ENCODE peak calls at places on chromosomes 12 and 14, in seven cellular contexts. Q, G, S, N, A, I and E are unnamed samples.

GRCh38 chr14:60174352-60175254 is 9.4 kb upstream of the DHRS7 start:
- DNase-seq in I (no peak), Q (no peak), G (no peak), N (no peak), A (no peak), S (no peak), E (no peak)

GRCh38 chr12:23493690-23494101 is 455.8 kb downstream of the SOX5 start:
- DNase-seq in A (no peak), I (no peak), N (peak; percentile 8), S (no peak), Q (no peak), G (no peak), E (no peak)

GRCh38 chr12:127060310-127060847 is 1206.6 kb upstream of the TMEM132C start:
- DNase-seq in G (no peak), S (peak; percentile 80), Q (no peak), I (no peak), N (no peak), A (no peak), E (no peak)

GRCh38 chr12:122830517-122831214 is 4.6 kb upstream of the HIP1R start:
- DNase-seq in N (no peak), I (no peak), A (no peak), S (peak; percentile 87), G (no peak), Q (no peak), E (peak; percentile 51)

GRCh38 chr14:48703728-48704467 is 882.3 kb downstream of the RPS29 start:
- DNase-seq in I (no peak), A (no peak), N (no peak), G (no peak), S (no peak), Q (no peak), E (no peak)

GRCh38 chr12:57520008-57520726 is at the start of gene DDIT3:
- DNase-seq in I (peak; percentile 59), Q (peak; percentile 100), S (peak; percentile 97), N (peak; percentile 99), G (peak; percentile 100), A (peak; percentile 100), E (peak; percentile 100)

GRCh38 chr14:90495357-90496276 is 98.8 kb downstream of the CALM1 start:
- DNase-seq in A (no peak), G (peak; percentile 64), Q (no peak), S (no peak), I (peak; percentile 94), N (peak; percentile 79), E (peak; percentile 76)

GRCh38 chr12:12451063-12451462 is 94.2 kb downstream of the BORCS5 start:
- DNase-seq in N (no peak), G (no peak), S (no peak), I (no peak), A (no peak), Q (no peak), E (no peak)

GRCh38 chr14:93788557-93789365 is 476 bp upstream of the PRIMA1 start:
- DNase-seq in Q (peak; percentile 37), A (peak; percentile 47), S (no peak), G (peak; percentile 58), N (peak; percentile 26), I (peak; percentile 80), E (peak; percentile 31)

GRCh38 chr12:121391619-121392324 is 8.1 kb upstream of the RNF34 start:
- DNase-seq in A (no peak), G (peak; percentile 33), Q (peak; percentile 23), N (peak; percentile 42), I (no peak), S (no peak), E (peak; percentile 77)
- H3K4me3 ChIP-seq in A (peak overlapping the region; percentile 39), G (peak overlapping the region; percentile 2), Q (no peak overlapping the region), N (no peak overlapping the region), I (no peak overlapping the region), S (no peak overlapping the region), E (peak overlapping the region; percentile 78)

DNA sequence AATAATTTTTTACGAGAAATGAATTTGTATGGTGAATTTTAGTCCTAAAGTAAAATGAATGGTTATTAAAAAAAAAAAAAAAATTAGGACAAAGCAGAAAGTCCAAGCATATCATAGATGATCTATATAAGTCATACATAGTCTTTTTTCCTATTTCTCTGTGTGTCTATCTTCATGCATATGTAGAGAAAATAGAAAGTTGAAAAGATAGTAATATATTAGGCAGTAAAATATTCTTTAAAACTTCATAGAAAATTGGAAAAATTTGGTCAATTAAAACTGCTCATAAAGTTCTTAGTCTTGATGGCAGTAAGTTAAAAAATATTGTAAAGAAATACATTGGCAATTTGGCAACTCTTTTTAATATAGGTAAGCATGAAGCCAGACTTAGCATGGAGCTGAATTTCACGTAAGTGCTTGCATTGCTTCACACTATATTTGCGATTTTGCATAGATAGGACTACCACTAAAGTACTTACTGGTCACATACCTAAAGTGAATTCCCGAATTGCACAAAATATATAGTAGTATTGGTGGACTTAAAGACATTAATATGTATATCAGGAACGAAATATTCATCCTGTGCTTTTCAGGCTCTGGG is 303.8 kb downstream of the IPO8 start:
- DNase-seq in S (no peak), Q (no peak), N (no peak), I (no peak), A (no peak), G (no peak), E (no peak)
- H3K9me3 ChIP-seq in S (peaks cover 18% of the 10 kb centered on the region), Q (no peaks in the 10 kb centered on the region), N (peaks cover 20% of the 10 kb centered on the region), I (peaks cover 27% of the 10 kb centered on the region), A (peaks cover 15% of the 10 kb centered on the region), G (peaks cover 9% of the 10 kb centered on the region), E (peaks cover 45% of the 10 kb centered on the region)

GRCh38 chr12:47704719-47705118 is 1.1 kb downstream of the RPAP3 start:
- DNase-seq in S (no peak), N (no peak), A (no peak), Q (no peak), I (no peak), G (no peak), E (no peak)
- H3K4me3 ChIP-seq in S (peak overlapping the region; percentile 67), N (peak overlapping the region; percentile 69), A (peak overlapping the region; percentile 97), Q (peak overlapping the region; percentile 90), I (peak overlapping the region; percentile 81), G (peak overlapping the region; percentile 80), E (peak overlapping the region; percentile 93)

GRCh38 chr14:106586098-106586704 is 1059.8 kb downstream of the TMEM121 start:
- DNase-seq in A (no peak), S (no peak), I (no peak), G (peak; percentile 42), Q (no peak), N (peak; percentile 64), E (no peak)
- H3K9me3 ChIP-seq in A (no peaks in the 10 kb centered on the region), S (peaks cover 8% of the 10 kb centered on the region), I (peaks cover 14% of the 10 kb centered on the region), G (no peaks in the 10 kb centered on the region), Q (no peaks in the 10 kb centered on the region), N (no peaks in the 10 kb centered on the region), E (no peaks in the 10 kb centered on the region)

DNA sequence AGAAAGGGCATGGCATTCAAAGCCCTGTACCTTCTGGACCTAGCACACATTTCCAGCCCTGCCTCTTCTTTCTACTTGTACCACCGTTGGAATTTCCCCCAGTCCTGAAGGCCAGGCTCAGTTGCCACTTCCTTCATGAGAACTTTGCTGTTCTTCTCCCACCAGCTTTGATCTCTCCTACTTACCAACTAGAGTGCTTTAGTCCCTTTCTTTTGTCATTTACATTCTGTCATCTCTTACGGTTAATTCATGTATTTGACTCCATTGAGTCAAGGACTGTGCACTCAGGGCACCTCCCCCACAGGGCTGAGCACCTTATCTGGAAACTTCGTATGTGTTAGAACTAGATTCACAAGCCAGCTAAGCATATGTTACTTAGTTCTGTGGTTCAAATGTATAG is 26.3 kb downstream of the BICDL1 start:
- DNase-seq in I (no peak), A (no peak), Q (no peak), S (no peak), N (no peak), G (no peak), E (no peak)
- H3K4me3 ChIP-seq in I (no peak overlapping the region), A (no peak overlapping the region), Q (no peak overlapping the region), S (no peak overlapping the region), N (no peak overlapping the region), G (no peak overlapping the region), E (no peak overlapping the region)

GRCh38 chr12:130451001-130451930 is 113.6 kb downstream of the PIWIL1 start:
- DNase-seq in I (no peak), S (no peak), Q (no peak), A (no peak), G (no peak), N (no peak), E (no peak)
- H3K9me3 ChIP-seq in I (no peaks in the 10 kb centered on the region), S (no peaks in the 10 kb centered on the region), Q (no peaks in the 10 kb centered on the region), A (no peaks in the 10 kb centered on the region), G (no peaks in the 10 kb centered on the region), N (no peaks in the 10 kb centered on the region), E (no peaks in the 10 kb centered on the region)

DNA sequence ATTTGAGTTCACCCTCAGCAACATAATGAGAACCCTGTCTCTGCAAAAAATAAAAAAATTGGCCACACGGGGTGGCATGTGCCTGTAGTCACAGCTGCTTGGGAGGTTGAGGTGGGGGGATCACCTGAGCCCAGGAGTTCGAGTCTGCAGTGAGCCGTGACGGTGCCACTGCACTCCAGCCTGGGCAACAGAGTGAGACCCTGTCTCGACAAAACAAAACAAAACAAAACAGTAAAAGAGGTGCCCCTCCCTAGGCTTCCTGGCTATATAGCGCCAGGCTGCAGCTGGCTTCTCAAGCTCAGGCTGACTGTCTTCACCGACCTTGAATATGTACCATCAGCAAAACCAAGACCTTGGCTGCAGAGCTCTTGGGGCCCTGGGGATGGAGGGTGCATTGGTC is 29.4 kb downstream of the TSPAN9 start:
- DNase-seq in S (no peak), I (no peak), G (no peak), A (no peak), Q (no peak), N (peak; percentile 31), E (no peak)
- H3K4me3 ChIP-seq in S (no peak overlapping the region), I (no peak overlapping the region), G (no peak overlapping the region), A (no peak overlapping the region), Q (peak overlapping the region; percentile 1), N (no peak overlapping the region), E (no peak overlapping the region)

GRCh38 chr14:66955159-66955558 is 234.1 kb upstream of the GARIN2 start:
- DNase-seq in I (no peak), N (no peak), Q (no peak), G (no peak), S (no peak), A (no peak), E (no peak)
- H3K9me3 ChIP-seq in I (peaks cover 11% of the 10 kb centered on the region), N (peaks cover 14% of the 10 kb centered on the region), Q (peaks cover 4% of the 10 kb centered on the region), G (peaks cover 51% of the 10 kb centered on the region), S (no peaks in the 10 kb centered on the region), A (peaks cover 60% of the 10 kb centered on the region), E (peaks cover 20% of the 10 kb centered on the region)

GRCh38 chr12:68805592-68806120 is 2.3 kb upstream of the MDM2 start:
- DNase-seq in N (no peak), S (no peak), G (no peak), I (no peak), A (no peak), Q (no peak), E (no peak)
- H3K4me3 ChIP-seq in N (no peak overlapping the region), S (no peak overlapping the region), G (no peak overlapping the region), I (no peak overlapping the region), A (no peak overlapping the region), Q (no peak overlapping the region), E (no peak overlapping the region)